ENCODE peak calls at places on chromosomes 4 and X, in eight cellular contexts. E is PC-3, L is A549, C is cardiac muscle cell, F is caudate nucleus, K is left ventricle myocardium inferior, Y is thoracic aorta, D is psoas muscle. X is an unnamed sample.

GRCh38 chrX:100413231-100413630 is 3.2 kb upstream of the PCDH19 start:
- DNase-seq in D (peak), C (peak), E (peak), L (peak), K (no peak), F (no peak), Y (no peak), X (no peak)

GRCh38 chrX:48904180-48904579 is 6.5 kb downstream of the PQBP1 start:
- DNase-seq in D (no peak), E (no peak), F (no peak), K (no peak), L (no peak), C (no peak), Y (no peak), X (no peak)

GRCh38 chr4:153934689-153935017 is 145.8 kb upstream of the SFRP2 start:
- DNase-seq in D (no peak), Y (no peak), C (no peak), K (no peak), E (no peak), L (no peak), F (no peak), X (no peak)

GRCh38 chrX:100994352-100995281 is 25.1 kb downstream of the ARL13A start:
- DNase-seq in Y (no peak), L (peak), E (peak), C (no peak), D (no peak), K (no peak), F (no peak), X (no peak)

GRCh38 chrX:108186811-108187210 is 95.2 kb downstream of the ATG4A start:
- DNase-seq in E (peak), Y (no peak), L (peak), C (no peak), D (no peak), K (no peak), F (no peak), X (no peak)

GRCh38 chr4:141041021-141041476 is 92.2 kb downstream of the RNF150 start:
- DNase-seq in K (no peak), C (no peak), F (no peak), L (no peak), E (peak), D (no peak), Y (no peak), X (no peak)

GRCh38 chrX:46574337-46574940 is 874 bp downstream of the CHST7 start:
- DNase-seq in D (peak), L (peak), K (no peak), C (no peak), Y (no peak), F (no peak), E (no peak), X (peak)

GRCh38 chrX:40514376-40514775 is 66.4 kb upstream of the ATP6AP2 start:
- DNase-seq in E (peak), Y (no peak), C (no peak), D (no peak), L (no peak), K (no peak), F (no peak), X (no peak)

GRCh38 chrX:8743126-8743732 is 11.3 kb upstream of the ANOS1 start:
- DNase-seq in L (peak), D (peak), E (peak), Y (no peak), F (peak), C (peak), K (no peak), X (peak)

GRCh38 chr4:76447326-76447954 is 12.4 kb downstream of the SHROOM3 start:
- DNase-seq in Y (no peak), C (no peak), F (no peak), E (no peak), L (no peak), D (no peak), K (no peak), X (no peak)

GRCh38 chrX:78747471-78747870 is at the start of gene LPAR4:
- DNase-seq in D (no peak), L (no peak), C (peak), F (no peak), Y (no peak), E (peak), K (no peak), X (no peak)

GRCh38 chrX:147838465-147839131 is 73.1 kb upstream of the FMR1 start:
- DNase-seq in F (no peak), L (peak), Y (no peak), E (no peak), D (no peak), C (no peak), K (no peak), X (no peak)

GRCh38 chrX:116009871-116010710 is 160.5 kb upstream of the AGTR2 start:
- DNase-seq in K (peak), F (no peak), Y (no peak), L (no peak), E (no peak), C (peak), D (no peak), X (peak)

GRCh38 chr4:148648599-148648998 is 206.4 kb upstream of the NR3C2 start:
- DNase-seq in E (no peak), Y (no peak), L (no peak), F (no peak), K (no peak), C (no peak), D (no peak), X (no peak)

GRCh38 chr4:576245-576821 is at the start of gene TMEM271:
- DNase-seq in E (no peak), C (no peak), K (no peak), D (no peak), Y (no peak), F (no peak), L (no peak), X (no peak)

GRCh38 chrX:153366878-153367538 is 33.1 kb downstream of the ZNF275 start:
- DNase-seq in E (no peak), D (no peak), C (no peak), K (no peak), F (no peak), L (no peak), Y (no peak), X (no peak)

GRCh38 chr4:10733016-10733415 is 48.4 kb upstream of the CLNK start:
- DNase-seq in L (no peak), F (no peak), D (no peak), K (no peak), C (no peak), Y (no peak), E (no peak), X (no peak)

GRCh38 chr4:13866881-13867280 is 239.4 kb upstream of the BOD1L1 start:
- DNase-seq in D (no peak), L (no peak), E (peak), C (no peak), F (no peak), K (no peak), Y (no peak), X (no peak)

GRCh38 chrX:123348468-123348867 is 164.4 kb downstream of the GRIA3 start:
- DNase-seq in L (no peak), K (no peak), Y (no peak), E (no peak), C (no peak), F (no peak), D (no peak), X (no peak)

GRCh38 chr4:69843301-69843700 is 16.6 kb downstream of the SULT1E1 start:
- DNase-seq in L (no peak), E (no peak), K (no peak), F (no peak), Y (no peak), C (no peak), D (no peak), X (no peak)

GRCh38 chr4:26152051-26152450 is 168.8 kb upstream of the RBPJ start:
- DNase-seq in L (no peak), Y (no peak), K (no peak), C (no peak), D (no peak), F (no peak), E (no peak), X (no peak)

GRCh38 chrX:17397074-17397473 is 22.1 kb downstream of the NHS start:
- DNase-seq in D (no peak), K (no peak), E (peak), F (no peak), L (peak), Y (no peak), C (no peak), X (no peak)

GRCh38 chrX:15749642-15750610 is 11.9 kb downstream of the CA5B start:
- DNase-seq in D (no peak), L (no peak), E (no peak), F (no peak), Y (no peak), K (peak), C (no peak), X (peak)

GRCh38 chr4:133347409-133347808 is 198.3 kb downstream of the PCDH10 start:
- DNase-seq in K (no peak), D (no peak), E (no peak), F (no peak), C (no peak), Y (no peak), L (no peak), X (no peak)

GRCh38 chrX:48626401-48627298 is 29.4 kb downstream of the WDR13 start:
- DNase-seq in C (no peak), E (peak), Y (no peak), L (no peak), D (no peak), F (no peak), K (no peak), X (no peak)

GRCh38 chr4:53654300-53654758 is 63.0 kb upstream of the LNX1 start:
- DNase-seq in D (no peak), Y (peak), F (no peak), C (no peak), E (peak), K (no peak), L (no peak), X (no peak)

GRCh38 chr4:151340751-151341385 is 15.5 kb upstream of the SH3D19 start:
- DNase-seq in Y (no peak), L (no peak), C (no peak), E (no peak), K (no peak), F (no peak), D (no peak), X (no peak)

GRCh38 chrX:75181721-75182120 is 25.6 kb upstream of the ABCB7 start:
- DNase-seq in D (no peak), K (no peak), Y (no peak), C (no peak), F (no peak), L (no peak), E (no peak), X (no peak)

GRCh38 chr4:140372607-140373327 is 679 bp upstream of the SCOC start:
- DNase-seq in L (peak), K (no peak), Y (no peak), C (peak), D (no peak), F (no peak), E (peak), X (no peak)

GRCh38 chr4:7529368-7529923 is 94.7 kb upstream of the PSAPL1 start:
- DNase-seq in F (no peak), L (no peak), K (no peak), E (no peak), C (no peak), D (no peak), Y (no peak), X (no peak)
- H3K27ac ChIP-seq in F (no peak), L (no peak), K (no peak), E (no peak), C (no peak), D (no peak), Y (no peak), X (no peak)

DNA sequence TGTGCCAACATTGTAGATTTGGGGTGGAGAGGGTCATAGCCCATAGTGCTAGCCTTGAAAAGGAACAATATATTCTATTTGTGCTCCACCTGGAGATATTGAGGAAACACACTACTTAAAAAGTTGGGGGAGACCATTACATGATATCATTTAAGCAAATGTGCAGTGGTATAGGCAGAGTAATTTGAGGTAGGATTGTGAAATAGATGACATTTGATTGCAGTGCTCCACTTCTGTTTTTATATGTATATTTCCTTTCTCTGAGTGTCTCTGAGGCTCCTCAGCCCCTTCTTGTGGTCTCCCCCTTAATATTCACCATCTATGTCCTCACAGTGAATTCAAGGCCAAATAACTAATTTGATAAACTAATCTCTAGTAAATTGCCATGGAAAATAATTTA is 85.6 kb upstream of the NMU start:
- DNase-seq in C (no peak), F (no peak), E (no peak), L (no peak), Y (no peak), D (no peak), K (no peak), X (no peak)
- H3K27ac ChIP-seq in C (no peak), F (no peak), E (no peak), L (no peak), Y (no peak), D (no peak), K (no peak), X (no peak)

DNA sequence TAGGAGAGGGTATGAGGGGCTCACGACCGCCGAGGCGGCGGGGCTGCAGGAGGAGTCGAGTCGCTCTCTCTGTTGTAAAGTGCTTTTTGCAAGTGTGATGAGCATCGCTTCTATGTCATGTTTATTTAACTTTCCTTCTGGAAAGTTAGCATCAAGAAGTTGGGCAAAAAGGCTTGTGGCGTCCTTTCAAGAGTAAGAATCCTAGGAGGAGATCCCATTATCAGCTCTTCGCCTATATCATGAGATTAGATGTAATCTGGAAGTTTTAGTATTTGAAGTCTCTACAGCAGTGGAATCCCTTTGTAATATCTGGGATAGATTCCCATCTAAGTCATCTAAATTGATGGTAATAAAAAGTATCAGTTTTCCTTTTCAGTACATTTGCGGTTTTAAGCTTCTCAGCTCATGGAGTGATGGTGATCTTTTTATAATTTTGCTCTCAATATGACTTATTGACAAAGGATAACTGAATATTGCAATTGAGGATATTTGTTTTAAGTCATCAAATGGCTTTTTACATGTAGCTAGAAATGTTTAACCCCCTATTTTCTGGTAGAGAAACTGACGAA is 1.7 kb downstream of the GALNT7 start:
- DNase-seq in E (peak), L (no peak), Y (no peak), C (no peak), F (no peak), K (no peak), D (no peak), X (no peak)
- H3K27ac ChIP-seq in E (peak), L (peak), Y (peak), C (peak), F (peak), K (peak), D (peak), X (peak)

GRCh38 chr4:22071749-22072148 is 123.2 kb upstream of the KCNIP4 start:
- DNase-seq in D (no peak), E (peak), K (no peak), Y (no peak), L (no peak), F (no peak), C (no peak), X (no peak)
- H3K27ac ChIP-seq in D (no peak), E (no peak), K (no peak), Y (no peak), L (no peak), F (no peak), C (no peak), X (no peak)

X was measured in lower lobe of right lung.